ENCODE peak calls at places on chromosomes 6 and 20, in four cellular contexts. I is stimulated activated CD4-positive, alpha-beta T cell treated with anti-CD3 and anti-CD28 coated beads, TNF-alpha, amount 100 ng/mL, for 24 hours; Q is C1 segment of cervical spinal cord; N is IMR-90. J is an unnamed sample.

GRCh38 chr6:114445846-114446245 is 103.0 kb upstream of the HS3ST5 start:
- DNase-seq in Q (no peak), N (no peak), I (no peak), J (no peak)

GRCh38 chr6:148538251-148539190 is 195.9 kb downstream of the SASH1 start:
- DNase-seq in I (no peak), N (peak), Q (no peak), J (no peak)

GRCh38 chr20:44021900-44022299 is 107.2 kb downstream of the TOX2 start:
- DNase-seq in N (no peak), Q (no peak), I (no peak), J (no peak)

GRCh38 chr20:47359533-47360206 is 3.2 kb upstream of the ZMYND8 start:
- DNase-seq in Q (no peak), N (no peak), I (no peak), J (no peak)

GRCh38 chr6:64227868-64228267 is 592.3 kb downstream of the PHF3 start:
- DNase-seq in N (peak), Q (no peak), I (no peak), J (no peak)

GRCh38 chr6:328184-328670 is 35.9 kb downstream of the DUSP22 start:
- DNase-seq in I (peak), Q (no peak), N (peak), J (peak)

GRCh38 chr6:108557494-108558371 is 3.0 kb upstream of the FOXO3 start:
- DNase-seq in Q (peak), I (peak), N (peak), J (no peak)

GRCh38 chr6:679282-679681 is 13.7 kb downstream of the EXOC2 start:
- DNase-seq in I (no peak), Q (no peak), N (peak), J (no peak)

GRCh38 chr6:120328521-120328920 is 979.0 kb upstream of the MAN1A1 start:
- DNase-seq in N (no peak), I (no peak), Q (no peak), J (no peak)

GRCh38 chr20:49980140-49981008 is 2.4 kb upstream of the SNAI1 start:
- DNase-seq in N (no peak), Q (no peak), I (no peak), J (no peak)

GRCh38 chr6:4662886-4663285 is 113.3 kb upstream of the CDYL start:
- DNase-seq in N (no peak), I (no peak), Q (no peak), J (no peak)

GRCh38 chr20:8860011-8860495 is 208.8 kb upstream of the PLCB4 start:
- DNase-seq in N (peak), Q (no peak), I (no peak), J (peak)

GRCh38 chr6:121851056-121851455 is 415.6 kb downstream of the GJA1 start:
- DNase-seq in N (peak), Q (no peak), I (no peak), J (no peak)

GRCh38 chr6:45746046-45746445 is 269.6 kb downstream of the CLIC5 start:
- DNase-seq in N (peak), Q (no peak), I (no peak), J (peak)

GRCh38 chr6:13554929-13555333 is 19.5 kb upstream of the SIRT5 start:
- DNase-seq in Q (peak), I (no peak), N (peak), J (no peak)

GRCh38 chr6:39195792-39196385 is 33.4 kb downstream of the KCNK5 start:
- DNase-seq in I (no peak), N (no peak), Q (no peak), J (no peak)

GRCh38 chr6:84346372-84346771 is 118.9 kb upstream of the CEP162 start:
- DNase-seq in N (no peak), Q (no peak), I (no peak), J (no peak)

GRCh38 chr20:35568645-35569044 is 26.8 kb downstream of the ERGIC3 start:
- DNase-seq in Q (no peak), N (no peak), I (no peak), J (no peak)

GRCh38 chr6:110355031-110355430 is 3.1 kb downstream of the METTL24 start:
- DNase-seq in N (no peak), Q (no peak), I (no peak), J (no peak)

GRCh38 chr6:129175066-129175465 is 292.1 kb downstream of the LAMA2 start:
- DNase-seq in N (no peak), I (no peak), Q (no peak), J (no peak)

GRCh38 chr6:25942561-25943147 is 12.2 kb upstream of the SLC17A2 start:
- DNase-seq in N (peak), I (no peak), Q (no peak), J (no peak)

GRCh38 chr20:1417273-1417672 is 24.4 kb upstream of the FKBP1A start:
- DNase-seq in N (peak), Q (no peak), I (no peak), J (peak)

GRCh38 chr6:128491041-128491642 is 29.3 kb downstream of the PTPRK start:
- DNase-seq in N (no peak), Q (no peak), I (no peak), J (no peak)

GRCh38 chr6:101980924-101981323 is 587.4 kb downstream of the GRIK2 start:
- DNase-seq in Q (no peak), I (no peak), N (no peak), J (no peak)

GRCh38 chr6:126983779-126984178 is 134.7 kb upstream of the RSPO3 start:
- DNase-seq in N (no peak), I (no peak), Q (no peak), J (no peak)

GRCh38 chr20:58102252-58102651 is 126.2 kb downstream of the ANKRD60 start:
- DNase-seq in Q (no peak), I (no peak), N (no peak), J (peak)

GRCh38 chr6:28863607-28864320 is 60.0 kb downstream of the TRIM27 start:
- DNase-seq in Q (peak), I (peak), N (peak), J (peak)

GRCh38 chr6:26088344-26088743 is 1.1 kb downstream of the HFE start:
- DNase-seq in I (no peak), Q (no peak), N (no peak), J (no peak)

GRCh38 chr6:138776659-138777058 is 3.1 kb downstream of the CCDC28A start:
- DNase-seq in N (no peak), Q (no peak), I (no peak), J (no peak)

GRCh38 chr20:44143896-44144295 is 43.1 kb downstream of the JPH2 start:
- DNase-seq in I (no peak), N (no peak), Q (no peak), J (no peak)

GRCh38 chr6:29926081-29926794 is 16.1 kb upstream of the HLA-A start:
- DNase-seq in Q (no peak), I (no peak), N (peak), J (no peak)

GRCh38 chr20:25129908-25130307 is 48.0 kb upstream of the VSX1 start:
- DNase-seq in N (no peak), Q (no peak), I (no peak), J (no peak)

GRCh38 chr6:25050356-25050755 is 114.6 kb upstream of the RIPOR2 start:
- DNase-seq in N (peak), I (peak), Q (no peak), J (peak)

GRCh38 chr6:157596886-157597285 is 215.9 kb downstream of the ZDHHC14 start:
- DNase-seq in Q (no peak), I (no peak), N (peak), J (no peak)

GRCh38 chr6:119727504-119728219 is 378.1 kb upstream of the MAN1A1 start:
- DNase-seq in N (no peak), I (no peak), Q (no peak), J (no peak)

GRCh38 chr6:35468980-35469710 is 944 bp downstream of the RPL10A start:
- DNase-seq in I (peak), Q (peak), N (no peak), J (no peak)

GRCh38 chr6:169078399-169079145 is 175.1 kb downstream of the THBS2 start:
- DNase-seq in Q (no peak), I (no peak), N (no peak), J (no peak)